ENCODE peak calls at places on chromosomes 13 and 19, in four cellular contexts. One of them, this sample, is unnamed.
A peak's percentile ranks its signal among the peaks of the same experiment; 100 is the strongest.

GRCh38 chr19:28633223-28634030 is 579.5 kb downstream of the UQCRFS1 start:
- DNase-seq in GM23248: peak; percentile 75
- DNase-seq in fibroblast of lung: peak; percentile 38
- DNase-seq in H1: peak; percentile 72
- DNase-seq in this sample: peak; percentile 57

GRCh38 chr13:110634558-110634957 is 19.2 kb downstream of the NAXD start:
- DNase-seq in GM23248: peak; percentile 48
- DNase-seq in fibroblast of lung: peak; percentile 65
- DNase-seq in H1: no peak
- DNase-seq in this sample: no peak

GRCh38 chr13:28425796-28426195 is 69.1 kb downstream of the FLT1 start:
- DNase-seq in GM23248: no peak
- DNase-seq in fibroblast of lung: no peak
- DNase-seq in H1: no peak
- DNase-seq in this sample: no peak

GRCh38 chr19:46571495-46571894 is 29.6 kb upstream of the CALM3 start:
- DNase-seq in GM23248: peak; percentile 30
- DNase-seq in fibroblast of lung: no peak
- DNase-seq in H1: peak; percentile 66
- DNase-seq in this sample: peak; percentile 24

GRCh38 chr19:15197275-15198005 is 3.4 kb downstream of the NOTCH3 start:
- DNase-seq in GM23248: peak; percentile 37
- DNase-seq in fibroblast of lung: peak; percentile 39
- DNase-seq in H1: no peak
- DNase-seq in this sample: no peak

GRCh38 chr13:59144700-59145099 is 1019.0 kb downstream of the DIAPH3 start:
- DNase-seq in GM23248: no peak
- DNase-seq in fibroblast of lung: peak; percentile 15
- DNase-seq in H1: no peak
- DNase-seq in this sample: no peak

GRCh38 chr13:32314968-32315254 is 252 bp downstream of the ZAR1L start:
- DNase-seq in GM23248: peak; percentile 81
- DNase-seq in fibroblast of lung: peak; percentile 63
- DNase-seq in H1: no peak
- DNase-seq in this sample: peak; percentile 66

GRCh38 chr13:25232937-25233515 is 54.3 kb downstream of the MTMR6 start:
- DNase-seq in GM23248: peak; percentile 56
- DNase-seq in fibroblast of lung: peak; percentile 43
- DNase-seq in H1: no peak
- DNase-seq in this sample: peak; percentile 56

GRCh38 chr13:97567510-97568243 is 133.7 kb downstream of the RAP2A start:
- DNase-seq in GM23248: peak; percentile 53
- DNase-seq in fibroblast of lung: peak; percentile 26
- DNase-seq in H1: no peak
- DNase-seq in this sample: peak; percentile 80

GRCh38 chr13:38213307-38213706 is 136.3 kb upstream of the UFM1 start:
- DNase-seq in GM23248: peak; percentile 75
- DNase-seq in fibroblast of lung: no peak
- DNase-seq in H1: no peak
- DNase-seq in this sample: no peak

GRCh38 chr13:75913925-75914324 is 277.8 kb downstream of the LMO7 start:
- DNase-seq in GM23248: no peak
- DNase-seq in fibroblast of lung: no peak
- DNase-seq in H1: no peak
- DNase-seq in this sample: no peak

GRCh38 chr13:105814902-105815250 is 720.6 kb downstream of the EFNB2 start:
- DNase-seq in GM23248: no peak
- DNase-seq in fibroblast of lung: no peak
- DNase-seq in H1: no peak
- DNase-seq in this sample: no peak

GRCh38 chr19:7558667-7559066 is 23.1 kb downstream of the PNPLA6 start:
- DNase-seq in GM23248: no peak
- DNase-seq in fibroblast of lung: no peak
- DNase-seq in H1: no peak
- DNase-seq in this sample: no peak

GRCh38 chr19:41997851-41998229 is 3.8 kb upstream of the ATP1A3 start:
- DNase-seq in GM23248: no peak
- DNase-seq in fibroblast of lung: no peak
- DNase-seq in H1: peak; percentile 70
- DNase-seq in this sample: no peak

GRCh38 chr13:74930402-74931165 is 551.4 kb downstream of the TBC1D4 start:
- DNase-seq in GM23248: peak; percentile 88
- DNase-seq in fibroblast of lung: peak; percentile 64
- DNase-seq in H1: no peak
- DNase-seq in this sample: no peak

GRCh38 chr13:49356224-49356623 is 87.6 kb downstream of the CAB39L start:
- DNase-seq in GM23248: peak; percentile 94
- DNase-seq in fibroblast of lung: peak; percentile 91
- DNase-seq in H1: no peak
- DNase-seq in this sample: no peak

GRCh38 chr13:46810440-46810839 is 13.5 kb upstream of the ESD start:
- DNase-seq in GM23248: peak; percentile 43
- DNase-seq in fibroblast of lung: no peak
- DNase-seq in H1: no peak
- DNase-seq in this sample: no peak

GRCh38 chr13:73428137-73428536 is 369.3 kb downstream of the KLF5 start:
- DNase-seq in GM23248: peak; percentile 52
- DNase-seq in fibroblast of lung: peak; percentile 53
- DNase-seq in H1: no peak
- DNase-seq in this sample: peak; percentile 77

GRCh38 chr19:15251749-15252397 is 19.6 kb upstream of the EPHX3 start:
- DNase-seq in GM23248: peak; percentile 97
- DNase-seq in fibroblast of lung: peak; percentile 98
- DNase-seq in H1: peak; percentile 84
- DNase-seq in this sample: peak; percentile 85

GRCh38 chr13:30409911-30410704 is 12.2 kb upstream of the UBE2L5 start:
- DNase-seq in GM23248: peak; percentile 94
- DNase-seq in fibroblast of lung: peak; percentile 48
- DNase-seq in H1: no peak
- DNase-seq in this sample: peak; percentile 41

GRCh38 chr13:77521194-77521593 is 14.3 kb upstream of the SCEL start:
- DNase-seq in GM23248: peak; percentile 54
- DNase-seq in fibroblast of lung: no peak
- DNase-seq in H1: no peak
- DNase-seq in this sample: no peak

GRCh38 chr13:101649490-101650126 is 197.1 kb downstream of the ITGBL1 start:
- DNase-seq in GM23248: peak; percentile 88
- DNase-seq in fibroblast of lung: peak; percentile 88
- DNase-seq in H1: no peak
- DNase-seq in this sample: peak; percentile 5

GRCh38 chr13:50291611-50292010 is 276.4 kb downstream of the KCNRG start:
- DNase-seq in GM23248: peak; percentile 22
- DNase-seq in fibroblast of lung: no peak
- DNase-seq in H1: no peak
- DNase-seq in this sample: no peak

GRCh38 chr13:41596190-41596589 is 138.8 kb downstream of the RGCC start:
- DNase-seq in GM23248: no peak
- DNase-seq in fibroblast of lung: peak; percentile 51
- DNase-seq in H1: no peak
- DNase-seq in this sample: no peak

GRCh38 chr19:7013678-7014077 is 7.6 kb downstream of the MBD3L2B start:
- DNase-seq in GM23248: peak; percentile 42
- DNase-seq in fibroblast of lung: no peak
- DNase-seq in H1: no peak
- DNase-seq in this sample: no peak

GRCh38 chr19:41537789-41538188 is 38.2 kb upstream of the CEACAM21 start:
- DNase-seq in GM23248: peak; percentile 51
- DNase-seq in fibroblast of lung: peak; percentile 31
- DNase-seq in H1: no peak
- DNase-seq in this sample: no peak

GRCh38 chr13:33229446-33230177 is 55.9 kb downstream of the STARD13 start:
- DNase-seq in GM23248: no peak
- DNase-seq in fibroblast of lung: no peak
- DNase-seq in H1: no peak
- DNase-seq in this sample: no peak

GRCh38 chr13:103517066-103517767 is 451.0 kb upstream of the SLC10A2 start:
- DNase-seq in GM23248: no peak
- DNase-seq in fibroblast of lung: peak; percentile 2
- DNase-seq in H1: no peak
- DNase-seq in this sample: peak; percentile 26

GRCh38 chr13:101757446-101758039 is 305.1 kb downstream of the ITGBL1 start:
- DNase-seq in GM23248: peak; percentile 64
- DNase-seq in fibroblast of lung: peak; percentile 72
- DNase-seq in H1: no peak
- DNase-seq in this sample: peak; percentile 30

GRCh38 chr13:74288361-74288911 is 154.2 kb upstream of the KLF12 start:
- DNase-seq in GM23248: no peak
- DNase-seq in fibroblast of lung: peak; percentile 14
- DNase-seq in H1: peak; percentile 47
- DNase-seq in this sample: peak; percentile 46

GRCh38 chr13:82647540-82647939 is 1234.7 kb downstream of the SLITRK1 start:
- DNase-seq in GM23248: no peak
- DNase-seq in fibroblast of lung: no peak
- DNase-seq in H1: no peak
- DNase-seq in this sample: no peak

GRCh38 chr13:102793583-102794355 is 5.0 kb downstream of the POGLUT2 start:
- DNase-seq in GM23248: no peak
- DNase-seq in fibroblast of lung: no peak
- DNase-seq in H1: no peak
- DNase-seq in this sample: no peak

GRCh38 chr13:95809429-95809828 is 132.5 kb downstream of the DNAJC3 start:
- DNase-seq in GM23248: no peak
- DNase-seq in fibroblast of lung: no peak
- DNase-seq in H1: no peak
- DNase-seq in this sample: no peak

GRCh38 chr13:53782400-53783030 is 753.9 kb downstream of the OLFM4 start:
- DNase-seq in GM23248: peak; percentile 68
- DNase-seq in fibroblast of lung: peak; percentile 66
- DNase-seq in H1: peak; percentile 47
- DNase-seq in this sample: peak; percentile 83

GRCh38 chr19:18939922-18940775 is 868 bp downstream of the HOMER3 start:
- DNase-seq in GM23248: peak; percentile 84
- DNase-seq in fibroblast of lung: peak; percentile 57
- DNase-seq in H1: peak; percentile 88
- DNase-seq in this sample: peak; percentile 65

GRCh38 chr13:30696278-30697176 is 38.8 kb upstream of the ALOX5AP start:
- DNase-seq in GM23248: peak; percentile 47
- DNase-seq in fibroblast of lung: no peak
- DNase-seq in H1: no peak
- DNase-seq in this sample: no peak

GRCh38 chr19:55368106-55368505 is 2.2 kb downstream of the IL11 start:
- DNase-seq in GM23248: no peak
- DNase-seq in fibroblast of lung: no peak
- DNase-seq in H1: no peak
- DNase-seq in this sample: no peak

GRCh38 chr19:55370305-55370988 is at the start of gene IL11:
- DNase-seq in GM23248: peak; percentile 92
- DNase-seq in fibroblast of lung: no peak
- DNase-seq in H1: no peak
- DNase-seq in this sample: peak; percentile 59

GRCh38 chr19:55368701-55369563 is 1.3 kb downstream of the IL11 start:
- DNase-seq in GM23248: peak; percentile 93
- DNase-seq in fibroblast of lung: no peak
- DNase-seq in H1: no peak
- DNase-seq in this sample: peak; percentile 80

GRCh38 chr19:55372316-55373081 is 2.2 kb upstream of the IL11 start:
- DNase-seq in GM23248: peak; percentile 62
- DNase-seq in fibroblast of lung: no peak
- DNase-seq in H1: no peak
- DNase-seq in this sample: peak; percentile 56

DNA sequence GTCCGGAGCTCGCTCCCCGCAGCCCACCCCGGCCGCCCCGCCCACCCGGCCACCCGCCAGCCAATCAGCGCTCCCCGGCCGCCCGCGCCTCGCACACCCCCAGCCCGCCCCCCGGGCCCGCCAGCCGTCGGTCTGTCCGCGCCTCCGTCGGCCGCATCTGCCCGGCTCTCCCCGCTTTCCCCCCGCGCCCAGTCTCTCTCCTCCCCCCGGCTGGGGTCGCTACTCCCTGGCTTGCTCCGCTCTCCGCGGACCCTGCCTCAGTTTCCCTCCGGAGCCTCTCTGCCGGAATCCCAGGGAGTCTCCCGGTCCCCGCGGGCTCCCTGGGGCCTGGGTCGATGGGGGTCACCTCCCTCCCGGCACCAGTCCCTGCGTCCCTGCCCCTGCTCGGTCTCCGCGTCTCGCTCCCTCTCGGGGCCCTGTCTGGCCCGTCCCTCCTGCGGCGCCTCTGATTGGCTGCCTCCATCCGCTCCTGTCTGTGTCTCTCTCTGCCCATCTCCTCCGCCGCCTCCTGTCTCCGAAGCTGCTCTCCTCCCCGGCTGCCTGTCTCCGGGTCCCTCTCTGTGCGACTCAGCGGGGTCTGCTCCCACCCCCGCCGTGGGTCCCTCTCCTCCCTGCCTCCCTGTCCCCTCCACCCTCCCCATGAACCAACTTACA is 485 bp downstream of the IL11 start:
- DNase-seq in GM23248: peak; percentile 95
- DNase-seq in fibroblast of lung: peak; percentile 58
- DNase-seq in H1: peak; percentile 87
- DNase-seq in this sample: peak; percentile 68
- H3K27me3 ChIP-seq in GM23248: no peaks in the 10 kb centered on the region
- H3K27me3 ChIP-seq in fibroblast of lung: no peaks in the 10 kb centered on the region
- H3K27me3 ChIP-seq in H1: peaks cover 52% of the 10 kb centered on the region
- H3K27me3 ChIP-seq in this sample: peaks cover 51% of the 10 kb centered on the region

GRCh38 chr19:48419158-48419920 is 25.9 kb downstream of the GRIN2D start:
- DNase-seq in GM23248: peak; percentile 67
- DNase-seq in fibroblast of lung: peak; percentile 42
- DNase-seq in H1: peak; percentile 86
- DNase-seq in this sample: no peak
- H2AFZ ChIP-seq in GM23248: no peak overlapping the region
- H2AFZ ChIP-seq in fibroblast of lung: no peak overlapping the region
- H2AFZ ChIP-seq in H1: no peak overlapping the region
- H2AFZ ChIP-seq in this sample: no peak overlapping the region

DNA sequence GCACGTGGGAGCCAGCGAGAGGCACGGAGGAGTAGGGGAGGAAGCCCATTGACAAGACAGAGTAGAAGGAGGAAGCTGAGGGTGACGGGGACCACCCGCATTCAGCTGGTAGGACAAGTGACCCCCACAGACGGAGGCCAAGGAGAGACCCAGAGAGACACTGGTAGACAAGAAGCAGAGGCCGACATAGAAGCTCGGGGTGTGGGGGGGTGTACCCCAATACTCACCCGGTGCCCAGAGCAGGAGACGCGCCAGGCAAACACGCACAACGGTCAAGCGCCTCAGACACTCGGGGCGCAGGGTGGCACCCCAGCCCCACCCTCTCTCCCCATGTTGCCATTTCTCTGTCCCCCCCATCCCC is 23.6 kb downstream of the SHANK1 start:
- DNase-seq in GM23248: no peak
- DNase-seq in fibroblast of lung: no peak
- DNase-seq in H1: no peak
- DNase-seq in this sample: no peak
- H3K27me3 ChIP-seq in GM23248: peaks cover 12% of the 10 kb centered on the region
- H3K27me3 ChIP-seq in fibroblast of lung: peaks cover 4% of the 10 kb centered on the region
- H3K27me3 ChIP-seq in H1: peaks cover 76% of the 10 kb centered on the region
- H3K27me3 ChIP-seq in this sample: peaks cover 66% of the 10 kb centered on the region

DNA sequence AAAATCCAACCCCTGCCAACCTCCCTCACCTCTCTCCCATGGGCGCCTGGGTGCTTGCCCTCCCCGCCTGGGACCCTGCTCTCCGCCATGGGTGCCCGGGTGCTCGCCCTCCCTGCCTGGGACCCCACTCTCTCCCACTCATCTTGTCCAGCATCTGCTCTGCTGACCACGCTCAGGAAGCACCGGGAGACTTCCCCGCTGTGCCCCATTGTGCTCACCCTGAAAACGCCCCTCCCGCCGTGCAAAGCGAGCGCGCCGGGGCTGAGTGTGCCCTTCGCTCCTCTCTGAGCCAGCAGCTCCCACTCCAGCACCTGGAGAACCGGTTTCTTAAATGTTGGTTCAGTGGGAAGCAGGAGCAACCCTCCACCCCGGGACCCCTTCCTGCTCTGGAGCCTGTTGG is 23.3 kb upstream of the CDC16 start:
- DNase-seq in GM23248: no peak
- DNase-seq in fibroblast of lung: no peak
- DNase-seq in H1: no peak
- DNase-seq in this sample: no peak
- H2AFZ ChIP-seq in GM23248: peak overlapping the region; percentile 53
- H2AFZ ChIP-seq in fibroblast of lung: no peak overlapping the region
- H2AFZ ChIP-seq in H1: no peak overlapping the region
- H2AFZ ChIP-seq in this sample: no peak overlapping the region

This sample was measured in hepatocyte.